ENCODE peak calls at places on chromosomes 2 and 18, in four cellular contexts. D is GM12878, R is K562, H is SK-N-SH. L is an unnamed sample.

GRCh38 chr2:176166260-176166659 is 9.2 kb downstream of the HOXD3 start:
- DNase-seq in R (no peak), D (no peak), H (no peak), L (no peak)

GRCh38 chr2:158969717-158970521 is 1.5 kb downstream of the TANC1 start:
- DNase-seq in D (no peak), R (no peak), H (peak; percentile 52), L (peak; percentile 44)

GRCh38 chr2:9240745-9241144 is 34.1 kb downstream of the ASAP2 start:
- DNase-seq in D (no peak), R (no peak), H (no peak), L (no peak)

GRCh38 chr2:241950878-241951331 is 81.4 kb downstream of the RTP5 start:
- DNase-seq in D (no peak), R (peak; percentile 71), H (peak; percentile 94), L (peak; percentile 95)

GRCh38 chr2:26805241-26805676 is 19.4 kb downstream of the CENPA start:
- DNase-seq in H (no peak), D (no peak), R (no peak), L (no peak)

GRCh38 chr2:85920810-85921545 is 32.2 kb upstream of the ST3GAL5 start:
- DNase-seq in H (no peak), D (no peak), R (peak; percentile 24), L (no peak)

GRCh38 chr2:45809205-45809604 is 157.7 kb downstream of the PRKCE start:
- DNase-seq in D (no peak), H (no peak), R (no peak), L (no peak)

GRCh38 chr2:44038277-44038676 is 42.5 kb upstream of the LRPPRC start:
- DNase-seq in H (no peak), R (no peak), D (no peak), L (no peak)

GRCh38 chr18:67615876-67616275 is 99.4 kb upstream of the DSEL start:
- DNase-seq in D (no peak), R (no peak), H (no peak), L (no peak)

GRCh38 chr2:66571873-66572272 is 136.9 kb downstream of the MEIS1 start:
- DNase-seq in H (no peak), R (no peak), D (no peak), L (no peak)

GRCh38 chr2:28101123-28101522 is 210.6 kb downstream of the BABAM2 start:
- DNase-seq in R (no peak), H (no peak), D (no peak), L (no peak)

GRCh38 chr2:221570321-221571107 is 1.6 kb downstream of the EPHA4 start:
- DNase-seq in R (no peak), D (no peak), H (peak; percentile 3), L (peak; percentile 23)

GRCh38 chr2:112482309-112483046 is 522 bp downstream of the TTL start:
- DNase-seq in H (peak; percentile 77), R (peak; percentile 49), D (no peak), L (peak; percentile 39)

GRCh38 chr2:106536490-106536889 is 49.3 kb downstream of the CD8B2 start:
- DNase-seq in R (no peak), H (no peak), D (no peak), L (no peak)

GRCh38 chr2:88016948-88017779 is 817 bp upstream of the RNU2-63P start:
- DNase-seq in H (peak; percentile 76), D (peak; percentile 16), R (peak; percentile 14), L (peak; percentile 69)

GRCh38 chr18:13433685-13434084 is 215.1 kb downstream of the LDLRAD4 start:
- DNase-seq in H (no peak), R (no peak), D (no peak), L (no peak)

GRCh38 chr2:235746257-235746934 is 252.6 kb downstream of the AGAP1 start:
- DNase-seq in H (peak; percentile 89), D (no peak), R (peak; percentile 69), L (peak; percentile 72)

GRCh38 chr2:168350380-168350779 is 103.0 kb upstream of the STK39 start:
- DNase-seq in R (no peak), D (no peak), H (no peak), L (no peak)

GRCh38 chr2:168344706-168345105 is 97.3 kb upstream of the STK39 start:
- DNase-seq in H (no peak), D (no peak), R (no peak), L (no peak)

GRCh38 chr2:168346725-168347477 is 99.5 kb upstream of the STK39 start:
- DNase-seq in D (peak; percentile 45), H (peak; percentile 69), R (peak; percentile 73), L (peak; percentile 71)

GRCh38 chr2:168345601-168346000 is 98.2 kb upstream of the STK39 start:
- DNase-seq in R (no peak), D (no peak), H (no peak), L (no peak)

DNA sequence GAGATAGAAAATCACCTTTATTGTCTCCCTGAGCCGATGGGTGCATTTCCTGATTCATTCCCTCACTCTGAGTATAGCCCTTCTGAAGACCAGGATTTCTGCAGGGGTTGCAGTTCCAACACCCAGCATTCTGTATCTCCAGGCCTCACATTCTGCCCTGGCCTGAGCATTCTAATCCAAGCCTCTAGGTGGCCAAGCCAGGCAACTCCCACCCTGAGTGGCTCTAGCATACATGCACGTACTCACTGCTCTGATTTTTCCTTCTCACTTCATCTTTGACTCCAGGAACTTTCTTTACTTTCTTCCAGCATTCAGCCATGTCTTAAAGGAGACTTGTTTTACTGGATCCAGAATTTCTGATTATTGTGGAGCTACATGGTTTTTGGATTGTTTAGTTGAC is 100.7 kb upstream of the STK39 start:
- DNase-seq in H (peak; percentile 40), D (no peak), R (peak; percentile 64), L (peak; percentile 66)
- TF ChIP-seq USF1 in H (no peak), D (no peak), R (no peak), L (no peak)

DNA sequence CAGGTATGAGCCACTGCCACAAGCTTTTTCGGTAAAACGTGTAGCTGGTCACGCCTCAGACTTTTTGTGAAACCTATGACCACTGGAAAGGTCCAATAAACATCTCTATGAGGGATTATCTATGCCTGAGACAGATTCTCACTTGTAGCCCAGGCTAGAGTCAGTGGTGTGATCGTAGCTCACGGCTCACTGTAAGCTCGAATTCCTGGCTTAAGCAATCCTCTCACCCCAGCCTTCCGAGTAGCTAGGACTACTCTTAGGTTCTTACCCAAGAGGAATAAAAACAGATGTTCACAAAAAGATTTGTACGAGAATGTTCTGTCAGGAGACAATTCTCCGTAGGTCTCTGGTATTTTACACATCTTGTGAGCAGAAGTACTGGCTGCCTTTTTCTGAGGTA is 25.7 kb upstream of the RALBP1 start:
- DNase-seq in D (no peak), R (no peak), H (no peak), L (no peak)
- TF ChIP-seq MAX in D (no peak), R (no peak), H (no peak), L (no peak)

GRCh38 chr2:239268082-239268481 is 132.7 kb downstream of the HDAC4 start:
- DNase-seq in D (no peak), H (no peak), R (no peak), L (no peak)

GRCh38 chr2:239267411-239267941 is 133.3 kb downstream of the HDAC4 start:
- DNase-seq in H (no peak), R (peak; percentile 69), D (peak; percentile 65), L (no peak)

GRCh38 chr2:239268549-239268948 is 132.3 kb downstream of the HDAC4 start:
- DNase-seq in R (no peak), H (no peak), D (no peak), L (no peak)

GRCh38 chr2:239269959-239270358 is 130.9 kb downstream of the HDAC4 start:
- DNase-seq in H (no peak), R (no peak), D (no peak), L (no peak)

DNA sequence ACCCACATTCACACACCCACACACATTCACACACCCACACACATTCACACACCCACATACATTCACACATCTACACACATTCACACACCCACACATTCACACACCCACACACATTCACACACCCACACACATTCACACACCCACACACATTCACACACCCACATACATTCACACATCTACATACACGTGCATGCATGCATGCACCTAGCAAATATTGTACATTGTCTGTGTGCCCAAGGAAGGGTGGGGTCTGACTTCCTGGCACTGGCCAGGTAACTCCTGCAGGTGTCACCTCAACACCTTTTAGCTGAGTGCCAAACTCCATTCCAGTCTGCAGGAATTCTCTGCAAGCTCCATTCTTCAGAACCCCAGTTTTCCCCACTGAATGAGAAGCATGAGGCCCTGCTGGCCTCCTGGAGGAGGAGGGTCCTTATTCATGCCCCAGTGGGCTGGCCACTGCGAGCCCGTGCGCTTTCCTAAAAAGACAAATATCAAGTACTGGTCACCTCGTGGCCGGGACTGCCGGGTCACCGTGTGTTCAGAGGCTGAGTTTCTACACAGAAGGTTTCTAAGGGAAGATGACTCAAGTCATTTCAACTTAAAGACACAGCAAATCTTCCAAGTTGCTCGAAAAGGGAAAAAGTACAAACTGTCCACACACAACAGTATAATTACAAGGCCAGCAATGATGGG is 131.5 kb downstream of the HDAC4 start:
- DNase-seq in H (no peak), D (no peak), R (no peak), L (no peak)
- TF ChIP-seq USF1 in H (no peak), D (no peak), R (no peak), L (no peak)

DNA sequence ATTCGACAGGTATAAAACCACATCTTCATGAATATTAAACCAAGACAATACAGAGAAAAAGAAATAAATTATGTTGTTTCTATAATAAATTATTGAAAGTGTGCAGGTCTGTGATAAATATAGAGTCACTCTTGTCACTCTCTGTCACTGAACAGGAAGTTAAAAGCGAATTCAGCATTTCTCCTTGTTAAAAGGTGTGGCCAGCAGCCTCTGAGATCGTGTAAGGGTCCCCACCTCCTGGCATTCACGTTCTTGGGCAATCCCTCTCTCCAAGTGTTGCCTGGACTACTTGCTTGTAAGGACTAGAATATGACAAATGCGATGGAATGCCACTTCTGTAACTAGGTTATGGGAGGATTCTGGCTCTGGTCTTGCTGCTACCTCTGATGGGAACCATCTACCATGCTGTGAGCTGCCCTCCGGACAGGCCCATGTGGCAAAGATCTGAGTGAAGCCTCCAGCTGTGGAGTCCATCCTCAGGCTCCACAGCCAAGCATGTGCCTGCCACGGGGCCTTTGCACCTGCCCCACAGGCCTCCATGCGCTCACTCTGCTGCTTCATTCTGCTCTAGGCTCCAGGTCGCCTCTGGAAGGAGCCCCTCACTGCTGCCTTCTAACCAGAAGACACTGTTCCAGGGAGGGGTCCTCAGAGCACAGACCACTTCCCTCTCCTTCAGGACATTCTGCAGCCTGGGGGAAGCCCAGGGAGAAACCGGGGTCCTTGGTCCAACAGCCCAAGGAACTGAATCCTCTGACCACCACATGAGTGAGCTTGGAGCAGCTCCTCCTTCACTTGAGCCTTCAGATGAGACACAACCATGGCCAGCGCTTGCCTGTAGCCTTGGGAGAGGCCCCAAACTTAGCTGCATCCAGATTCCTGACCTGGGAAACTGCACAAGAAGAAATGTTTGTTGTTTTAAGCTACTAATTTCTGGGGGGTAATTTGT is 202.9 kb upstream of the HDAC4 start:
- DNase-seq in D (no peak), H (no peak), R (no peak), L (no peak)
- TF ChIP-seq MAX in D (no peak), H (no peak), R (no peak), L (no peak)

GRCh38 chr2:200475795-200476194 is 34.1 kb downstream of the KCTD18 start:
- DNase-seq in D (no peak), R (no peak), H (no peak), L (no peak)

GRCh38 chr2:200477667-200478121 is 32.2 kb downstream of the KCTD18 start:
- DNase-seq in H (no peak), R (no peak), D (no peak), L (no peak)

GRCh38 chr2:200482194-200482593 is 27.7 kb downstream of the KCTD18 start:
- DNase-seq in D (no peak), R (no peak), H (peak; percentile 71), L (no peak)

GRCh38 chr2:200476836-200477235 is 33.0 kb downstream of the KCTD18 start:
- DNase-seq in R (no peak), H (no peak), D (no peak), L (no peak)

GRCh38 chr2:200479617-200480292 is 30.1 kb downstream of the KCTD18 start:
- DNase-seq in R (no peak), D (no peak), H (no peak), L (no peak)
- TF ChIP-seq USF1 in R (no peak), D (no peak), H (no peak), L (no peak)

GRCh38 chr18:77124452-77124922 is 8.1 kb downstream of the MBP start:
- DNase-seq in D (peak; percentile 69), H (no peak), R (no peak), L (no peak)
- TF ChIP-seq MAX in D (peak; percentile 28), H (no peak), R (no peak), L (no peak)

L was measured in WTC11.